ENCODE peak calls at places on chromosome 15, in nine cellular contexts. O, Q, W, Z, E, K, D, A and I are unnamed samples.
A peak's percentile ranks its signal among the peaks of the same experiment; 100 is the strongest.

GRCh38 chr15:29124581-29125381 is 144.8 kb downstream of the NSMCE3 start:
- DNase-seq in Q (peak; percentile 31), W (no peak), Z (no peak), D (no peak), A (no peak), O (no peak), E (no peak), K (no peak), I (peak; percentile 59)

GRCh38 chr15:50463423-50464358 is 39.5 kb downstream of the USP8 start:
- DNase-seq in W (no peak), O (no peak), K (no peak), Z (no peak), E (peak; percentile 21), A (no peak), Q (peak; percentile 18), D (no peak), I (no peak)

GRCh38 chr15:72116680-72117447 is 1.1 kb downstream of the MYO9A start:
- DNase-seq in O (no peak), Q (peak; percentile 28), D (no peak), K (no peak), A (no peak), E (peak; percentile 23), W (peak; percentile 47), Z (no peak), I (peak; percentile 58)

GRCh38 chr15:87563840-87564239 is 692.7 kb downstream of the NTRK3 start:
- DNase-seq in D (no peak), A (no peak), W (no peak), K (no peak), O (no peak), Q (no peak), E (no peak), Z (no peak), I (no peak)

GRCh38 chr15:80942266-80942665 is 47.4 kb downstream of the MESD start:
- DNase-seq in W (no peak), E (no peak), A (no peak), Q (no peak), Z (no peak), K (no peak), D (no peak), O (no peak), I (no peak)

GRCh38 chr15:63933522-63933921 is 99.8 kb upstream of the HERC1 start:
- DNase-seq in K (no peak), E (no peak), Q (peak; percentile 50), D (no peak), W (no peak), O (no peak), Z (no peak), A (no peak), I (no peak)

GRCh38 chr15:49824700-49825099 is 203.9 kb downstream of the DTWD1 start:
- DNase-seq in W (no peak), K (no peak), Q (no peak), O (no peak), A (no peak), E (no peak), D (no peak), Z (no peak), I (no peak)

GRCh38 chr15:74043425-74044266 is 38.7 kb downstream of the GOLGA6A start:
- DNase-seq in O (no peak), D (no peak), E (no peak), A (no peak), Q (no peak), W (no peak), K (no peak), Z (no peak), I (no peak)

GRCh38 chr15:57537072-57537471 is 54.6 kb upstream of the MYZAP start:
- DNase-seq in Z (no peak), E (peak; percentile 88), Q (peak; percentile 69), O (peak; percentile 12), D (no peak), W (no peak), K (peak; percentile 47), A (no peak), I (peak; percentile 90)

GRCh38 chr15:48652510-48653076 is 7.1 kb upstream of the FBN1 start:
- DNase-seq in E (no peak), K (no peak), O (no peak), D (no peak), W (no peak), Z (no peak), A (no peak), Q (no peak), I (no peak)

GRCh38 chr15:51917493-51917892 is 54.1 kb downstream of the LEO1 start:
- DNase-seq in Z (no peak), Q (no peak), E (peak; percentile 23), D (no peak), W (peak; percentile 36), O (no peak), K (no peak), A (no peak), I (no peak)

GRCh38 chr15:29090617-29091466 is 178.8 kb downstream of the NSMCE3 start:
- DNase-seq in O (no peak), A (no peak), Q (no peak), Z (no peak), E (no peak), K (no peak), W (peak; percentile 40), D (no peak), I (no peak)

GRCh38 chr15:78045189-78045588 is 32.3 kb downstream of the TBC1D2B start:
- DNase-seq in Q (no peak), D (no peak), E (no peak), Z (no peak), O (no peak), W (no peak), A (no peak), K (no peak), I (no peak)

GRCh38 chr15:33150993-33151392 is 43.5 kb downstream of the FMN1 start:
- DNase-seq in Z (no peak), D (no peak), A (no peak), W (no peak), K (no peak), E (no peak), Q (no peak), O (no peak), I (no peak)

GRCh38 chr15:79332824-79333510 is 22.1 kb downstream of the TMED3 start:
- DNase-seq in A (no peak), E (no peak), D (no peak), Z (no peak), W (no peak), K (no peak), O (no peak), Q (no peak), I (no peak)

GRCh38 chr15:42137461-42138261 is 18.8 kb downstream of the PLA2G4F start:
- DNase-seq in Q (peak; percentile 38), D (peak; percentile 67), O (peak; percentile 6), Z (no peak), W (peak; percentile 51), A (no peak), K (peak; percentile 6), E (peak; percentile 71), I (peak; percentile 25)

GRCh38 chr15:66864871-66865281 is 162.8 kb downstream of the SMAD6 start:
- DNase-seq in E (no peak), Z (no peak), W (no peak), K (no peak), Q (no peak), O (no peak), D (peak; percentile 6), A (no peak), I (no peak)

GRCh38 chr15:40150163-40150925 is 10.5 kb upstream of the BUB1B start:
- DNase-seq in E (peak; percentile 29), Q (peak; percentile 22), K (peak; percentile 46), W (no peak), D (no peak), O (no peak), Z (no peak), A (peak; percentile 51), I (no peak)

GRCh38 chr15:84669726-84670125 is 11.7 kb upstream of the NMB start:
- DNase-seq in W (no peak), O (no peak), A (no peak), E (peak; percentile 77), K (no peak), Q (no peak), Z (no peak), D (no peak), I (no peak)

GRCh38 chr15:35606345-35606744 is 60.4 kb upstream of the DPH6 start:
- DNase-seq in A (no peak), O (no peak), Z (no peak), D (no peak), E (no peak), W (no peak), Q (no peak), K (no peak), I (no peak)

GRCh38 chr15:50857763-50858162 is 50.7 kb upstream of the AP4E1 start:
- DNase-seq in Z (no peak), O (no peak), K (no peak), W (no peak), D (no peak), A (no peak), E (no peak), Q (no peak), I (no peak)